ENCODE peak calls at places on chromosomes 4 and X, in ten cellular contexts. M, A, Z, I, X, F, L, J, E and O are unnamed samples.

GRCh38 chr4:64718091-64718490 is 308.8 kb upstream of the TECRL start:
- DNase-seq in M (no peak), A (peak; percentile 2), Z (no peak), I (no peak), X (no peak), F (no peak), L (no peak), J (no peak), E (no peak), O (no peak)

GRCh38 chr4:77465271-77465670 is 140.3 kb upstream of the CXCL13 start:
- DNase-seq in M (no peak), A (peak; percentile 72), Z (no peak), I (no peak), X (no peak), F (no peak), L (no peak), J (peak; percentile 32), E (no peak), O (peak; percentile 29)

GRCh38 chr4:152540293-152540674 is 4.4 kb upstream of the FBXW7 start:
- DNase-seq in M (no peak), A (no peak), Z (no peak), I (no peak), X (no peak), F (no peak), L (no peak), J (no peak), E (no peak), O (no peak)

GRCh38 chrX:12137982-12138365 is 299 bp upstream of the FRMPD4 start:
- DNase-seq in M (no peak), A (no peak), Z (no peak), I (no peak), X (no peak), F (no peak), L (no peak), J (no peak), E (no peak), O (no peak)

GRCh38 chrX:111888600-111888999 is 12.6 kb downstream of the TRPC5OS start:
- DNase-seq in M (no peak), A (no peak), Z (no peak), I (no peak), X (no peak), F (no peak), L (no peak), J (no peak), E (no peak), O (no peak)

GRCh38 chrX:24245201-24245600 is 68.7 kb downstream of the SUPT20HL2 start:
- DNase-seq in M (no peak), A (peak; percentile 78), Z (no peak), I (no peak), X (peak; percentile 70), F (no peak), L (peak; percentile 20), J (no peak), E (no peak), O (no peak)

GRCh38 chr4:13267091-13267490 is 217.0 kb downstream of the RAB28 start:
- DNase-seq in M (no peak), A (no peak), Z (no peak), I (no peak), X (no peak), F (no peak), L (no peak), J (no peak), E (no peak), O (no peak)

GRCh38 chr4:111040904-111041303 is 418.0 kb upstream of the PITX2 start:
- DNase-seq in M (no peak), A (no peak), Z (no peak), I (no peak), X (no peak), F (no peak), L (no peak), J (no peak), E (no peak), O (no peak)

GRCh38 chrX:45009371-45010000 is 136.5 kb downstream of the KDM6A start:
- DNase-seq in M (no peak), A (no peak), Z (no peak), I (no peak), X (peak; percentile 66), F (no peak), L (no peak), J (no peak), E (no peak), O (no peak)

GRCh38 chr4:141283563-141283962 is 62.9 kb downstream of the ZNF330 start:
- DNase-seq in M (no peak), A (no peak), Z (no peak), I (no peak), X (no peak), F (no peak), L (no peak), J (no peak), E (no peak), O (no peak)

GRCh38 chr4:108141213-108142045 is 27.3 kb downstream of the LEF1 start:
- DNase-seq in M (no peak), A (no peak), Z (no peak), I (no peak), X (no peak), F (no peak), L (no peak), J (no peak), E (no peak), O (no peak)

GRCh38 chrX:137549846-137550534 is 15.9 kb upstream of the ZIC3 start:
- DNase-seq in M (no peak), A (no peak), Z (no peak), I (no peak), X (no peak), F (no peak), L (no peak), J (no peak), E (no peak), O (no peak)

GRCh38 chr4:98663226-98664006 is 5.0 kb upstream of the TSPAN5 start:
- DNase-seq in M (peak; percentile 54), A (no peak), Z (no peak), I (no peak), X (no peak), F (no peak), L (no peak), J (no peak), E (no peak), O (no peak)

GRCh38 chr4:6338951-6339817 is 69.5 kb downstream of the WFS1 start:
- DNase-seq in M (peak; percentile 14), A (no peak), Z (no peak), I (no peak), X (no peak), F (peak; percentile 23), L (no peak), J (no peak), E (no peak), O (no peak)

GRCh38 chrX:40171513-40172168 is 73.9 kb upstream of the BCOR start:
- DNase-seq in M (peak; percentile 82), A (peak; percentile 53), Z (no peak), I (peak; percentile 45), X (no peak), F (peak; percentile 65), L (no peak), J (no peak), E (no peak), O (no peak)

GRCh38 chr4:109172301-109172700 is 130.2 kb downstream of the COL25A1 start:
- DNase-seq in M (no peak), A (no peak), Z (no peak), I (no peak), X (no peak), F (no peak), L (no peak), J (no peak), E (no peak), O (no peak)

GRCh38 chr4:85726555-85726954 is 251.6 kb downstream of the ARHGAP24 start:
- DNase-seq in M (no peak), A (no peak), Z (no peak), I (peak; percentile 44), X (no peak), F (no peak), L (no peak), J (no peak), E (no peak), O (no peak)
- H3K4me1 ChIP-seq in M (peaks cover 9% of the 10 kb centered on the region), A (no peaks in the 10 kb centered on the region), Z (peaks cover 6% of the 10 kb centered on the region), I (peaks cover 22% of the 10 kb centered on the region), X (no peaks in the 10 kb centered on the region), F (peaks cover 2% of the 10 kb centered on the region), L (no peaks in the 10 kb centered on the region), J (peaks cover 5% of the 10 kb centered on the region), E (peaks cover 37% of the 10 kb centered on the region), O (no peaks in the 10 kb centered on the region)

GRCh38 chrX:136431625-136432024 is 56.1 kb upstream of the BRS3 start:
- DNase-seq in M (no peak), A (no peak), Z (no peak), I (no peak), X (no peak), F (no peak), L (no peak), J (no peak), E (no peak), O (no peak)
- H3K27me3 ChIP-seq in M (no peaks in the 10 kb centered on the region), A (no peaks in the 10 kb centered on the region), Z (no peaks in the 10 kb centered on the region), I (no peaks in the 10 kb centered on the region), X (no peaks in the 10 kb centered on the region), F (no peaks in the 10 kb centered on the region), L (no peaks in the 10 kb centered on the region), J (peaks cover 4% of the 10 kb centered on the region), E (no peaks in the 10 kb centered on the region), O (no peaks in the 10 kb centered on the region)

GRCh38 chrX:65690057-65690855 is 22.8 kb downstream of the MSN start:
- DNase-seq in M (peak; percentile 58), A (peak; percentile 31), Z (peak; percentile 81), I (no peak), X (peak; percentile 78), F (peak; percentile 60), L (no peak), J (no peak), E (peak; percentile 70), O (no peak)
- H3K4me1 ChIP-seq in M (peaks cover 40% of the 10 kb centered on the region), A (no peaks in the 10 kb centered on the region), Z (peaks cover 31% of the 10 kb centered on the region), I (peaks cover 26% of the 10 kb centered on the region), X (peaks cover 18% of the 10 kb centered on the region), F (peaks cover 39% of the 10 kb centered on the region), L (no peaks in the 10 kb centered on the region), J (peaks cover 29% of the 10 kb centered on the region), E (peaks cover 84% of the 10 kb centered on the region), O (no peaks in the 10 kb centered on the region)

GRCh38 chrX:106481341-106481740 is 130.4 kb upstream of the RADX start:
- DNase-seq in M (no peak), A (peak; percentile 49), Z (no peak), I (peak; percentile 43), X (peak; percentile 41), F (no peak), L (peak; percentile 48), J (peak; percentile 58), E (no peak), O (no peak)
- H3K27me3 ChIP-seq in M (no peaks in the 10 kb centered on the region), A (no peaks in the 10 kb centered on the region), Z (no peaks in the 10 kb centered on the region), I (no peaks in the 10 kb centered on the region), X (peaks cover 2% of the 10 kb centered on the region), F (no peaks in the 10 kb centered on the region), L (no peaks in the 10 kb centered on the region), J (no peaks in the 10 kb centered on the region), E (no peaks in the 10 kb centered on the region), O (no peaks in the 10 kb centered on the region)